ENCODE peak calls at places on chromosome 7, in seven cellular contexts. R is activated T-helper 1 cell treated with anti-CD3 and anti-CD28 coated beads, Interleukin-2, amount 50 U/mL, for 16 hours; N is right atrium auricular region; D is activated CD4-positive, alpha-beta T cell treated with anti-CD3 and anti-CD28 coated beads for 48 hours; L is neural crest cell; V is epithelial cell of esophagus; X is erythroblast. B is an unnamed sample.

GRCh38 chr7:101677421-101678137 is 48.5 kb upstream of the MYL10 start:
- DNase-seq in V (peak), X (no peak), N (no peak), L (no peak), R (no peak), D (no peak), B (peak)

GRCh38 chr7:130494480-130494879 is 2.6 kb downstream of the MEST start:
- DNase-seq in X (no peak), N (no peak), L (no peak), D (no peak), R (no peak), V (no peak), B (no peak)

GRCh38 chr7:91940171-91940570 is 491 bp upstream of the AKAP9 start:
- DNase-seq in X (peak), D (peak), L (peak), N (no peak), R (no peak), V (peak), B (peak)

GRCh38 chr7:19670806-19671205 is 38.0 kb downstream of the POLR1F start:
- DNase-seq in R (no peak), X (no peak), D (no peak), N (no peak), L (no peak), V (no peak), B (peak)

GRCh38 chr7:141702047-141702567 is at the start of gene DENND11:
- DNase-seq in R (peak), V (peak), N (no peak), D (peak), L (peak), X (peak), B (peak)

GRCh38 chr7:123259759-123260158 is 60.0 kb upstream of the SLC13A1 start:
- DNase-seq in R (no peak), L (no peak), N (no peak), D (no peak), V (no peak), X (no peak), B (no peak)

GRCh38 chr7:87600130-87601124 is at the start of gene ABCB1:
- DNase-seq in D (peak), V (peak), L (peak), R (no peak), N (peak), X (peak), B (peak)

GRCh38 chr7:141511370-141512335 is 39.6 kb upstream of the AGK start:
- DNase-seq in L (no peak), X (no peak), D (peak), V (peak), N (no peak), R (no peak), B (no peak)

GRCh38 chr7:113217314-113217713 is 99.0 kb upstream of the SMIM30 start:
- DNase-seq in X (no peak), V (no peak), N (no peak), D (no peak), R (no peak), L (no peak), B (peak)

GRCh38 chr7:70937424-70937823 is 194.5 kb upstream of the GALNT17 start:
- DNase-seq in D (no peak), V (no peak), N (no peak), X (no peak), R (no peak), L (no peak), B (no peak)

GRCh38 chr7:132650498-132650897 is 74.2 kb upstream of the PLXNA4 start:
- DNase-seq in R (no peak), N (no peak), V (peak), D (no peak), L (no peak), X (no peak), B (peak)

GRCh38 chr7:100044719-100045118 is 4.9 kb upstream of the ZSCAN21 start:
- DNase-seq in D (no peak), L (no peak), N (no peak), R (no peak), V (peak), X (peak), B (no peak)

GRCh38 chr7:71770269-71770907 is 638.4 kb downstream of the GALNT17 start:
- DNase-seq in R (no peak), N (no peak), L (no peak), V (no peak), X (no peak), D (no peak), B (no peak)

GRCh38 chr7:157412491-157413180 is 75.8 kb downstream of the DNAJB6 start:
- DNase-seq in V (no peak), R (no peak), X (no peak), L (no peak), N (no peak), D (no peak), B (no peak)

GRCh38 chr7:47449810-47450586 is 131.9 kb downstream of the TNS3 start:
- DNase-seq in X (no peak), L (no peak), V (no peak), N (no peak), D (no peak), R (no peak), B (peak)

GRCh38 chr7:105691692-105692564 is 110.6 kb upstream of the EFCAB10 start:
- DNase-seq in R (peak), V (peak), X (peak), L (no peak), D (peak), N (peak), B (peak)

GRCh38 chr7:140326116-140326928 is 72.0 kb downstream of the SLC37A3 start:
- DNase-seq in L (peak), D (peak), X (peak), R (peak), V (peak), N (peak), B (peak)

GRCh38 chr7:31069880-31070555 is 17.9 kb downstream of the ADCYAP1R1 start:
- DNase-seq in R (no peak), N (no peak), V (no peak), X (no peak), L (no peak), D (no peak), B (no peak)

GRCh38 chr7:38374507-38374906 is 101.1 kb upstream of the TARP start:
- DNase-seq in R (no peak), X (peak), D (peak), L (peak), N (no peak), V (no peak), B (peak)

B was measured in EL.